ENCODE peak calls at places on chromosomes 2 and 18, in eight cellular contexts. W is esophagus squamous epithelium, J is natural killer cell, H is neural crest cell, N is sigmoid colon, L is prostate gland, F is osteocyte, R is heart left ventricle. U is an unnamed sample.

GRCh38 chr2:133884739-133885381 is 316.6 kb upstream of the NCKAP5 start:
- DNase-seq in F (peak; percentile 46), H (no peak), L (no peak), N (no peak), J (no peak), R (no peak), W (no peak), U (no peak)

GRCh38 chr2:66827851-66828250 is 392.9 kb downstream of the MEIS1 start:
- DNase-seq in R (no peak), L (no peak), F (no peak), J (no peak), W (no peak), H (no peak), N (no peak), U (no peak)

GRCh38 chr2:215358312-215358845 is 46.5 kb downstream of the ATIC start:
- DNase-seq in J (no peak), N (no peak), W (no peak), H (no peak), L (no peak), R (no peak), F (no peak), U (no peak)

GRCh38 chr2:203155406-203155805 is 83.4 kb upstream of the CYP20A1 start:
- DNase-seq in W (no peak), L (no peak), J (no peak), H (no peak), N (no peak), R (no peak), F (no peak), U (no peak)

GRCh38 chr2:102251042-102251848 is 60.1 kb upstream of the IL1RL1 start:
- DNase-seq in R (peak; percentile 81), N (no peak), H (peak; percentile 43), J (peak; percentile 59), F (no peak), L (no peak), W (no peak), U (no peak)

GRCh38 chr2:241741016-241741415 is 6.6 kb downstream of the D2HGDH start:
- DNase-seq in R (peak; percentile 56), H (no peak), L (no peak), N (no peak), W (no peak), J (no peak), F (no peak), U (no peak)

GRCh38 chr2:37287966-37288365 is 36.7 kb downstream of the PRKD3 start:
- DNase-seq in F (no peak), L (no peak), W (no peak), H (no peak), N (no peak), R (no peak), J (no peak), U (no peak)

GRCh38 chr2:203510941-203511305 is 24.2 kb downstream of the RAPH1 start:
- DNase-seq in W (no peak), N (no peak), H (no peak), F (no peak), J (no peak), L (no peak), R (no peak), U (no peak)

GRCh38 chr2:108623616-108624015 is 89.3 kb downstream of the LIMS1 start:
- DNase-seq in F (no peak), R (no peak), H (no peak), L (no peak), W (no peak), J (no peak), N (no peak), U (no peak)

GRCh38 chr2:235217814-235218213 is 266.0 kb downstream of the SH3BP4 start:
- DNase-seq in L (no peak), F (no peak), N (no peak), J (no peak), R (no peak), H (no peak), W (no peak), U (no peak)

GRCh38 chr2:14072338-14072737 is 560.2 kb upstream of the LRATD1 start:
- DNase-seq in N (no peak), R (no peak), J (no peak), W (no peak), L (no peak), F (no peak), H (no peak), U (no peak)

DNA sequence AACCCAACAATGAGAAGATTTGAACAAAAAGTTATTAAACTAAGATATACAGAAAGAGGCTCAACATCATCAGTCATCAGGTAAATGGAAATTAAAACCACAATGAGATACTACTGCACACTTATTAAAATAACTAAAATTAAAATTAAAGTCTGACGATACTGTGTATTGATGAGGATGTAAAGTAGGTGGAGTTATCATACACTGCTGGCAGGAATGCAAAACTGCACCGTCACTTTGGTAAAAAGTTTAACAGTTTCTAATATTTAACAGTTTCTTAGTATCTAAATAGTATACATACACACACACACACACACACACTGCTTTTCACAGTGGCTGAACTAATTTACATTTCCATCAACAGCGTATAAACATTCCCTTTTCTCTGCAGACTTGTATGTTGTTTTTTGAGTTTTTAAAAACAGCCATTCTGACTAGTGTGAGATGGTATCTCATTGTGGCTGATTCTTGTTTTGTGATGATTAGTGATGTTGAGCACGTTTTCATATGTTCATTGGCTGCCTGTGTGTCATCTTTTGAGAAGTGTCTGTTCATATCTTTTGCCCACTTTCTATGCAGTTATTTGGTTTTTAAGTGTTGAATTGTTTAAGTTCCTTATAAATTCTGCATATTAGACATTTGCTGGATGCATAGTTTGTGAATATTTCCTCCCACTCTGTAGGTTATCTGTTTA is 726.9 kb upstream of the CHAC2 start:
- DNase-seq in L (no peak), R (no peak), H (no peak), F (no peak), J (no peak), N (no peak), W (no peak), U (no peak)
- TF ChIP-seq CTCF in L (no peak), R (no peak), H (peak; percentile 43), F (no peak), J (no peak), N (no peak), W (no peak), U (no peak)

GRCh38 chr18:45353530-45353929 is 261.7 kb upstream of the SLC14A2 start:
- DNase-seq in R (no peak), L (no peak), J (no peak), W (no peak), F (no peak), N (no peak), H (no peak), U (no peak)

GRCh38 chr18:45357681-45358470 is 257.4 kb upstream of the SLC14A2 start:
- DNase-seq in N (no peak), W (no peak), F (no peak), H (no peak), L (no peak), J (no peak), R (no peak), U (no peak)

GRCh38 chr18:45352874-45353273 is 262.4 kb upstream of the SLC14A2 start:
- DNase-seq in L (no peak), H (no peak), R (no peak), J (no peak), W (no peak), F (no peak), N (no peak), U (no peak)

GRCh38 chr18:45359275-45360009 is 255.8 kb upstream of the SLC14A2 start:
- DNase-seq in R (no peak), J (no peak), H (no peak), N (no peak), L (no peak), F (no peak), W (no peak), U (no peak)

GRCh38 chr18:45355944-45356520 is 259.2 kb upstream of the SLC14A2 start:
- DNase-seq in L (no peak), W (no peak), N (no peak), R (no peak), F (no peak), J (no peak), H (no peak), U (no peak)
- TF ChIP-seq CTCF in L (no peak), W (no peak), N (no peak), R (peak; percentile 35), F (peak; percentile 44), J (no peak), H (no peak), U (no peak)

GRCh38 chr2:44688442-44689124 is 252.9 kb upstream of the SIX3 start:
- DNase-seq in N (no peak), J (no peak), R (no peak), W (no peak), F (no peak), L (no peak), H (no peak), U (no peak)

GRCh38 chr2:44689516-44689915 is 252.0 kb upstream of the SIX3 start:
- DNase-seq in J (no peak), R (no peak), L (no peak), N (no peak), H (no peak), F (no peak), W (no peak), U (no peak)

GRCh38 chr2:44686561-44686960 is 254.9 kb upstream of the SIX3 start:
- DNase-seq in N (no peak), W (no peak), J (no peak), F (no peak), R (no peak), H (no peak), L (no peak), U (no peak)

GRCh38 chr2:44692821-44693220 is 248.7 kb upstream of the SIX3 start:
- DNase-seq in J (no peak), H (no peak), R (no peak), L (no peak), W (no peak), N (no peak), F (no peak), U (no peak)

GRCh38 chr2:44691174-44691785 is 250.2 kb upstream of the SIX3 start:
- DNase-seq in W (no peak), N (no peak), J (no peak), L (no peak), H (no peak), R (no peak), F (no peak), U (no peak)
- TF ChIP-seq CTCF in W (no peak), N (no peak), J (no peak), L (no peak), H (no peak), R (no peak), F (no peak), U (no peak)

GRCh38 chr2:20444113-20444992 is 2.5 kb upstream of the RHOB start:
- DNase-seq in N (peak; percentile 75), L (no peak), J (no peak), F (no peak), H (no peak), W (no peak), R (no peak), U (no peak)

GRCh38 chr2:20447437-20448245 is 767 bp downstream of the RHOB start:
- DNase-seq in W (no peak), F (no peak), N (peak; percentile 86), L (no peak), R (peak; percentile 80), J (peak; percentile 32), H (peak; percentile 25), U (no peak)

GRCh38 chr2:20446917-20447436 is at the start of gene RHOB:
- DNase-seq in F (peak; percentile 99), L (peak; percentile 99), J (peak; percentile 94), R (peak; percentile 98), W (peak; percentile 84), N (peak; percentile 100), H (peak; percentile 99), U (peak; percentile 99)

GRCh38 chr2:20444993-20445910 is 1.6 kb upstream of the RHOB start:
- DNase-seq in L (no peak), R (no peak), J (no peak), F (no peak), H (no peak), N (peak; percentile 77), W (no peak), U (no peak)

GRCh38 chr2:20446280-20446916 is 476 bp upstream of the RHOB start:
- DNase-seq in J (no peak), L (no peak), N (peak; percentile 78), R (no peak), W (no peak), F (no peak), H (no peak), U (no peak)
- TF ChIP-seq CTCF in J (no peak), L (no peak), N (no peak), R (no peak), W (no peak), F (no peak), H (no peak), U (no peak)